ENCODE peak calls at places on chromosomes 12 and 14, in nine cellular contexts. C is body of pancreas, W is cardiac muscle cell, T is colonic mucosa, O is WERI-Rb-1, X is endothelial cell, U is astrocyte of the cerebellum, A is breast epithelium, V is WTC11. Z is an unnamed sample.

GRCh38 chr14:68891851-68892660 is 87.0 kb downstream of the ACTN1 start:
- DNase-seq in C (no peak), W (peak; percentile 25), T (no peak), O (no peak), X (no peak), U (peak; percentile 18), A (peak; percentile 43), V (no peak), Z (no peak)

GRCh38 chr12:103114296-103115055 is 157.0 kb downstream of the ASCL1 start:
- DNase-seq in C (no peak), W (no peak), T (no peak), O (no peak), X (no peak), U (no peak), A (no peak), V (no peak), Z (no peak)

GRCh38 chr12:124910561-124911478 is 3.6 kb downstream of the UBC start:
- DNase-seq in C (no peak), W (peak; percentile 43), T (peak; percentile 29), O (no peak), X (no peak), U (no peak), A (no peak), V (no peak), Z (no peak)

GRCh38 chr12:30243426-30243825 is 452.2 kb downstream of the IPO8 start:
- DNase-seq in C (no peak), W (no peak), T (no peak), O (no peak), X (no peak), U (no peak), A (no peak), V (no peak), Z (no peak)

GRCh38 chr14:50954811-50955372 is 10.6 kb upstream of the PYGL start:
- DNase-seq in C (no peak), W (peak; percentile 79), T (no peak), O (no peak), X (no peak), U (peak; percentile 57), A (no peak), V (no peak), Z (no peak)

GRCh38 chr12:107847830-107848229 is 73.3 kb downstream of the ASCL4 start:
- DNase-seq in C (no peak), W (no peak), T (no peak), O (no peak), X (peak; percentile 15), U (no peak), A (no peak), V (no peak), Z (no peak)

GRCh38 chr14:75022655-75023054 is 19.9 kb downstream of the EIF2B2 start:
- DNase-seq in C (no peak), W (no peak), T (no peak), O (peak; percentile 34), X (peak; percentile 26), U (no peak), A (no peak), V (peak; percentile 48), Z (peak; percentile 32)

GRCh38 chr14:61749264-61749663 is 13.0 kb upstream of the SNAPC1 start:
- DNase-seq in C (no peak), W (peak; percentile 49), T (no peak), O (no peak), X (no peak), U (no peak), A (no peak), V (no peak), Z (no peak)

GRCh38 chr14:101559624-101560533 is 1.4 kb upstream of the DIO3 start:
- DNase-seq in C (peak; percentile 49), W (peak; percentile 48), T (no peak), O (no peak), X (peak; percentile 55), U (no peak), A (no peak), V (peak; percentile 60), Z (peak; percentile 77)

DNA sequence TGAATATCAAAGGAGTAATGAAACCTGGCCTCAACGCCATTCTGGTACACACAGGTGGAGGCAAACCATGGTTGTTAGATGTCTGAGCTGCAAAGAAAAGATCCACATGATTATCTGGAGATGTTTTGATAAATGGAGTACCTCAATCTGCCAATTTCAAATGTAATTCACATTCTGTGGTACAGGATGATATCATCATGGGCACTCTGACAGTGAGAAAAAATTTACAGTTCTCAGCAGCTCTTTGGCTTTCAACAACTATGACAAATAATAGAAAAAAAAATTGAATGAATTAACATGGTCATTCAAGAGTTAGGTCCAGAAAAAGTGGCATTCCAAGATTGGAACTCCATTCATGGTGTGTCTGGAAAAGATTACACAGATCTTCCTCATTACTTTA is 17.3 kb downstream of the TMED8 start:
- DNase-seq in C (no peak), W (no peak), T (no peak), O (no peak), X (no peak), U (no peak), A (no peak), V (no peak), Z (no peak)
- TF ChIP-seq CTCF in C (no peak), W (no peak), T (no peak), O (no peak), X (no peak), U (no peak), A (no peak), V (no peak), Z (no peak)

GRCh38 chr14:95686935-95687334 is 709 bp downstream of the TCL1B start:
- DNase-seq in C (no peak), W (no peak), T (no peak), O (no peak), X (no peak), U (no peak), A (no peak), V (no peak), Z (no peak)

GRCh38 chr14:95681153-95681552 is 5.1 kb upstream of the TCL1B start:
- DNase-seq in C (no peak), W (no peak), T (no peak), O (no peak), X (no peak), U (no peak), A (no peak), V (no peak), Z (no peak)

GRCh38 chr14:95685978-95686922 is at the start of gene TCL1B:
- DNase-seq in C (no peak), W (no peak), T (no peak), O (no peak), X (no peak), U (no peak), A (no peak), V (peak; percentile 50), Z (no peak)

GRCh38 chr14:95679995-95680735 is 6.1 kb upstream of the TCL1B start:
- DNase-seq in C (peak; percentile 33), W (no peak), T (no peak), O (peak; percentile 55), X (no peak), U (no peak), A (no peak), V (no peak), Z (no peak)

DNA sequence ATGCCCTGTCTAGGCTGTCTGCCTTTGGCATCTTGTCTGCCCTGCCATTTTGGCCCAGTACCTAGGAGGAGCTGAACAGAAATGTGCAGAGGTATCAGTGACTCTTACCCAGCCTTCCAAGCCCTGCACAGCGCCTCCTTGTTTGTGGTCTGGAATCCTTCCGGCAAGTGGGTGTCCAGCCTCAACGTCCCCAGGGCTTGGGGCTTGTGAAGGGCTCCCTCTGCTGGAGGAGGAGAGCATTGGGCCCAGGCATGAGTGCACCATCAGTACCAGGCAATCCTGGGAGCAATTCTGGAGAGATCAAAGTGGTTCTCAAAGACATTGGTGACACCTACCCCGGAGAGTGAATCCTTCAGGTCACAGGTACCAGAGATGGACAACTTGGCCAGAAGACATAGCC is 2.4 kb upstream of the TCL1B start:
- DNase-seq in C (peak; percentile 51), W (no peak), T (peak; percentile 22), O (no peak), X (no peak), U (no peak), A (no peak), V (peak; percentile 75), Z (peak; percentile 42)
- TF ChIP-seq CTCF in C (peak; percentile 81), W (peak; percentile 18), T (peak; percentile 54), O (peak; percentile 66), X (peak; percentile 51), U (peak; percentile 23), A (no peak), V (peak; percentile 67), Z (peak; percentile 51)

DNA sequence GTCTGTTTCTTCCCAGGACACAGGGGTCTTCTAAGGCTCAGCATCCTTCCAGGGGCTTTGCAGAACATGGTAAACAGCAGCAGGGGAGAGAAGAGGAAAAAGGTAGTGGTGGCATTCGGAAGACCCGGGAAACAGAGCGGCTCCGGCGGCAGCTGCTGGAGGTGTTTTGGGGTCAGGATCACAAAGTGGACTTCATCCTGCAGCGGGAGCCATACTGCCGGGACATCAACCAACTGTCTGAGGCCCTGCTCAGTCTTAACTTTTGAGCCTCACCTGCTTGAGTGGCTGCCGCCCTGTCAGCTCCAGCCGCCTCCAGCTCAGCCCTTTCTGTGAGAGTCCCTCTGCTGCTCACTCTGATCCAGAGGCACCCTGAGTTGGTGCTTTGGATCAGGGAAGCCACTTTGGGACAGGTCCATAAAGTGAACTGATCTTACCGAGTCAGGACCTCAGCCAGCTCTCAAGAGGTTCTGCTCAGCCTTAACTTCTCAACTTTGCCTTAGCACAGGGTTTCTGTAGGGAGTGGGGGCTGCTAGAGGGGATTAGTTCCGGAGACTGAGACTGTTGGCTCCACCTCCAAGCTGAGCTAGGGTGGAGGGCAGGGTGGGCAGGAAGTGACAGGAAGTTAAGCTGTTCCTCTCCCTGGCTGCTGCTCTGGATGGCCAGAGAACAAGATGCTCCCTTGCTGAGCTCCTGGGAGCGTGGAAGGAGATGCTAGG is 5.4 kb downstream of the SDR39U1 start:
- DNase-seq in C (no peak), W (no peak), T (no peak), O (peak; percentile 89), X (no peak), U (no peak), A (no peak), V (no peak), Z (no peak)
- TF ChIP-seq CTCF in C (no peak), W (no peak), T (no peak), O (no peak), X (no peak), U (no peak), A (no peak), V (peak; percentile 9), Z (peak; percentile 5)

GRCh38 chr14:53331247-53331646 is 178.1 kb upstream of the DDHD1 start:
- DNase-seq in C (no peak), W (peak; percentile 8), T (no peak), O (no peak), X (no peak), U (no peak), A (no peak), V (no peak), Z (no peak)

GRCh38 chr14:53330441-53330840 is 177.3 kb upstream of the DDHD1 start:
- DNase-seq in C (no peak), W (no peak), T (no peak), O (no peak), X (no peak), U (no peak), A (no peak), V (no peak), Z (no peak)

GRCh38 chr14:53331921-53332320 is 178.8 kb upstream of the DDHD1 start:
- DNase-seq in C (no peak), W (no peak), T (no peak), O (no peak), X (no peak), U (no peak), A (no peak), V (no peak), Z (no peak)

GRCh38 chr14:53325176-53325806 is 172.2 kb upstream of the DDHD1 start:
- DNase-seq in C (no peak), W (peak; percentile 32), T (no peak), O (no peak), X (no peak), U (no peak), A (no peak), V (no peak), Z (no peak)

GRCh38 chr14:53327716-53328115 is 174.6 kb upstream of the DDHD1 start:
- DNase-seq in C (no peak), W (peak; percentile 66), T (no peak), O (no peak), X (no peak), U (no peak), A (no peak), V (no peak), Z (no peak)
- TF ChIP-seq CTCF in C (no peak), W (no peak), T (no peak), O (no peak), X (no peak), U (no peak), A (no peak), V (no peak), Z (no peak)

Z was measured in Calu3.